ENCODE peak calls at places on chromosomes 13 and 19, in ten cellular contexts. X is fibroblast of the aortic adventitia; W is activated naive CD4-positive, alpha-beta T cell treated with anti-CD3 and anti-CD28 coated beads, Interleukin-2, amount 50 U/mL, for 72 hours; E is skeletal muscle cell; G is neural progenitor cell; U is HS-5; T is activated CD4-positive, alpha-beta T cell treated with anti-CD3 and anti-CD28 coated beads for 36 hours; J is pons; R is keratinocyte; Y is astrocyte of the hippocampus. O is an unnamed sample.

GRCh38 chr13:77267362-77267761 is 59.5 kb downstream of the MYCBP2 start:
- DNase-seq in X (peak; percentile 44), W (no peak), E (no peak), G (no peak), U (no peak), T (no peak), J (no peak), R (no peak), Y (no peak), O (no peak)

GRCh38 chr19:45998834-45999233 is 3.6 kb downstream of the CCDC61 start:
- DNase-seq in X (no peak), W (no peak), E (no peak), G (no peak), U (no peak), T (no peak), J (no peak), R (no peak), Y (no peak), O (no peak)

GRCh38 chr13:27915301-27916207 is 4.2 kb upstream of the PDX1 start:
- DNase-seq in X (no peak), W (no peak), E (no peak), G (no peak), U (no peak), T (no peak), J (no peak), R (no peak), Y (no peak), O (peak; percentile 38)

GRCh38 chr19:40995355-40995754 is 4.3 kb downstream of the CYP2B6 start:
- DNase-seq in X (no peak), W (no peak), E (no peak), G (no peak), U (no peak), T (no peak), J (no peak), R (no peak), Y (no peak), O (peak; percentile 82)

GRCh38 chr13:94858856-94859811 is 146.8 kb upstream of the SOX21 start:
- DNase-seq in X (peak; percentile 64), W (no peak), E (no peak), G (peak; percentile 7), U (no peak), T (no peak), J (peak; percentile 64), R (no peak), Y (no peak), O (no peak)

GRCh38 chr13:92649140-92649813 is 577.3 kb upstream of the GPC6 start:
- DNase-seq in X (no peak), W (no peak), E (no peak), G (no peak), U (no peak), T (no peak), J (no peak), R (no peak), Y (no peak), O (no peak)

GRCh38 chr13:70964124-70964523 is 855.9 kb upstream of the KLHL1 start:
- DNase-seq in X (no peak), W (no peak), E (no peak), G (peak; percentile 33), U (no peak), T (no peak), J (no peak), R (no peak), Y (no peak), O (peak; percentile 3)

GRCh38 chr13:73056054-73056962 is 2.5 kb upstream of the KLF5 start:
- DNase-seq in X (peak; percentile 54), W (no peak), E (peak; percentile 51), G (peak; percentile 8), U (peak; percentile 31), T (no peak), J (no peak), R (no peak), Y (peak; percentile 92), O (peak; percentile 85)

GRCh38 chr13:48594080-48594815 is 59.5 kb upstream of the CYSLTR2 start:
- DNase-seq in X (no peak), W (no peak), E (no peak), G (peak; percentile 43), U (no peak), T (no peak), J (no peak), R (no peak), Y (no peak), O (no peak)

GRCh38 chr13:34179481-34179880 is 361.5 kb downstream of the RFC3 start:
- DNase-seq in X (peak; percentile 30), W (no peak), E (no peak), G (peak; percentile 51), U (no peak), T (no peak), J (no peak), R (no peak), Y (peak; percentile 74), O (no peak)

GRCh38 chr13:44685641-44686040 is 109.5 kb upstream of the TSC22D1 start:
- DNase-seq in X (no peak), W (no peak), E (no peak), G (no peak), U (no peak), T (no peak), J (no peak), R (no peak), Y (no peak), O (peak; percentile 57)

GRCh38 chr19:38028913-38029565 is 122.0 kb downstream of the SIPA1L3 start:
- DNase-seq in X (no peak), W (no peak), E (no peak), G (no peak), U (no peak), T (no peak), J (no peak), R (no peak), Y (peak; percentile 38), O (no peak)

GRCh38 chr13:89375839-89376238 is 1704.7 kb downstream of the SLITRK5 start:
- DNase-seq in X (peak; percentile 75), W (no peak), E (peak; percentile 83), G (no peak), U (peak; percentile 11), T (no peak), J (peak; percentile 5), R (no peak), Y (peak; percentile 37), O (peak; percentile 60)

GRCh38 chr13:77918391-77919261 is at the start of gene EDNRB:
- DNase-seq in X (peak; percentile 41), W (peak; percentile 11), E (no peak), G (peak; percentile 58), U (no peak), T (peak; percentile 33), J (peak; percentile 32), R (no peak), Y (peak; percentile 59), O (peak; percentile 49)

GRCh38 chr13:95660981-95661581 is 15.9 kb upstream of the DNAJC3 start:
- DNase-seq in X (peak; percentile 76), W (no peak), E (no peak), G (peak; percentile 56), U (no peak), T (peak; percentile 21), J (peak; percentile 39), R (no peak), Y (peak; percentile 49), O (peak; percentile 54)

GRCh38 chr19:47158879-47159509 is 28.4 kb downstream of the SAE1 start:
- DNase-seq in X (no peak), W (peak; percentile 47), E (no peak), G (no peak), U (no peak), T (peak; percentile 60), J (no peak), R (no peak), Y (peak; percentile 75), O (peak; percentile 88)

GRCh38 chr19:4988770-4989251 is 19.9 kb downstream of the KDM4B start:
- DNase-seq in X (peak; percentile 80), W (no peak), E (no peak), G (no peak), U (no peak), T (no peak), J (no peak), R (no peak), Y (peak; percentile 96), O (no peak)